ENCODE peak calls at places on chromosomes 1 and 21, in five cellular contexts. C is HTR-8/SVneo; F is kidney tubule cell; W is EL; P is activated CD4-positive, alpha-beta T cell treated with anti-CD3 and anti-CD28 coated beads, Interleukin-2, amount 50 U/mL, for 1 hour. N is an unnamed sample.

GRCh38 chr1:115977481-115978258 is 1.4 kb downstream of the SLC22A15 start:
- DNase-seq in C (no peak), F (peak; percentile 92), W (peak; percentile 79), P (no peak), N (no peak)

GRCh38 chr1:242877743-242878142 is 353.2 kb upstream of the PLD5 start:
- DNase-seq in C (no peak), F (no peak), W (no peak), P (no peak), N (no peak)

GRCh38 chr21:42575111-42575510 is 61.5 kb downstream of the SLC37A1 start:
- DNase-seq in C (no peak), F (no peak), W (no peak), P (no peak), N (no peak)

GRCh38 chr1:39650431-39650830 is 11.0 kb upstream of the HEYL start:
- DNase-seq in C (no peak), F (peak; percentile 67), W (no peak), P (no peak), N (no peak)

GRCh38 chr1:84246228-84246627 is 55.3 kb upstream of the SAMD13 start:
- DNase-seq in C (no peak), F (no peak), W (no peak), P (no peak), N (no peak)

GRCh38 chr1:154845879-154846278 is 24.2 kb downstream of the KCNN3 start:
- DNase-seq in C (no peak), F (no peak), W (no peak), P (no peak), N (no peak)

GRCh38 chr1:74340656-74341055 is 105.5 kb downstream of the TNNI3K start:
- DNase-seq in C (no peak), F (no peak), W (no peak), P (no peak), N (no peak)

GRCh38 chr1:164561007-164561406 is 2.0 kb downstream of the PBX1 start:
- DNase-seq in C (no peak), F (no peak), W (peak; percentile 23), P (no peak), N (no peak)

GRCh38 chr1:118783095-118783758 is 204.9 kb downstream of the TBX15 start:
- DNase-seq in C (no peak), F (peak; percentile 32), W (no peak), P (no peak), N (no peak)

GRCh38 chr1:81151300-81151699 is 649.4 kb upstream of the ADGRL2 start:
- DNase-seq in C (no peak), F (no peak), W (no peak), P (no peak), N (no peak)